ENCODE peak calls at places on chromosomes 12 and 14, in ten cellular contexts. Y is mesothelial cell of epicardium, G is HFFc6, K is WTC11, P is transverse colon, C is neural progenitor cell, Z is cardiac fibroblast, D is endothelial cell of umbilical vein, X is MCF 10A, M is PC-3. W is an unnamed sample.

GRCh38 chr12:69240625-69240984 is 1.2 kb downstream of the CPSF6 start:
- DNase-seq in Y (no peak), G (no peak), K (no peak), P (no peak), C (peak; percentile 7), Z (peak; percentile 23), D (peak; percentile 14), X (peak; percentile 27), M (no peak), W (peak; percentile 21)

GRCh38 chr14:75906680-75907280 is 75.0 kb downstream of the TGFB3 start:
- DNase-seq in Y (peak; percentile 56), G (peak; percentile 55), K (peak; percentile 67), P (peak; percentile 68), C (peak; percentile 80), Z (peak; percentile 81), D (peak; percentile 66), X (peak; percentile 69), M (peak; percentile 72), W (peak; percentile 62)

GRCh38 chr12:530308-530707 is 70.6 kb downstream of the B4GALNT3 start:
- DNase-seq in Y (no peak), G (peak; percentile 67), K (no peak), P (no peak), C (no peak), Z (no peak), D (peak; percentile 79), X (peak; percentile 70), M (no peak), W (no peak)

GRCh38 chr12:128976120-128976519 is 122.8 kb downstream of the GLT1D1 start:
- DNase-seq in Y (peak; percentile 39), G (no peak), K (peak; percentile 24), P (peak; percentile 65), C (peak; percentile 87), Z (no peak), D (no peak), X (no peak), M (peak; percentile 13), W (no peak)

GRCh38 chr14:69288956-69289705 is 29.2 kb downstream of the GALNT16 start:
- DNase-seq in Y (no peak), G (no peak), K (no peak), P (no peak), C (no peak), Z (no peak), D (no peak), X (no peak), M (no peak), W (no peak)

GRCh38 chr12:68263366-68263765 is 10.0 kb upstream of the IL22 start:
- DNase-seq in Y (no peak), G (no peak), K (no peak), P (no peak), C (no peak), Z (peak; percentile 65), D (no peak), X (no peak), M (no peak), W (no peak)

GRCh38 chr12:103075848-103076247 is 118.4 kb downstream of the ASCL1 start:
- DNase-seq in Y (no peak), G (no peak), K (no peak), P (no peak), C (no peak), Z (no peak), D (no peak), X (no peak), M (no peak), W (no peak)

GRCh38 chr14:105877645-105878044 is 351.3 kb downstream of the TMEM121 start:
- DNase-seq in Y (no peak), G (no peak), K (no peak), P (no peak), C (no peak), Z (no peak), D (no peak), X (no peak), M (no peak), W (no peak)

GRCh38 chr14:98069712-98070133 is 1202.3 kb downstream of the BCL11B start:
- DNase-seq in Y (no peak), G (peak; percentile 0), K (no peak), P (no peak), C (peak; percentile 42), Z (peak; percentile 0), D (no peak), X (peak; percentile 82), M (peak; percentile 69), W (no peak)

GRCh38 chr12:52052471-52053186 is 1.4 kb downstream of the NR4A1 start:
- DNase-seq in Y (no peak), G (no peak), K (no peak), P (peak; percentile 71), C (no peak), Z (no peak), D (no peak), X (peak; percentile 47), M (peak; percentile 42), W (no peak)

GRCh38 chr12:58540480-58541299 is 379.6 kb downstream of the LRIG3 start:
- DNase-seq in Y (peak; percentile 30), G (peak; percentile 74), K (peak; percentile 84), P (peak; percentile 61), C (peak; percentile 92), Z (peak; percentile 91), D (peak; percentile 89), X (peak; percentile 78), M (peak; percentile 92), W (no peak)

GRCh38 chr14:97851438-97851995 is 1054.3 kb downstream of the VRK1 start:
- DNase-seq in Y (no peak), G (no peak), K (no peak), P (no peak), C (no peak), Z (no peak), D (no peak), X (peak; percentile 21), M (no peak), W (no peak)

GRCh38 chr14:95490727-95491451 is 25.6 kb downstream of the SYNE3 start:
- DNase-seq in Y (no peak), G (no peak), K (no peak), P (peak; percentile 76), C (no peak), Z (no peak), D (no peak), X (no peak), M (peak; percentile 40), W (no peak)

GRCh38 chr12:120265483-120266179 is at the start of gene PXN:
- DNase-seq in Y (peak; percentile 94), G (peak; percentile 58), K (peak; percentile 88), P (peak; percentile 93), C (peak; percentile 91), Z (peak; percentile 78), D (peak; percentile 74), X (peak; percentile 72), M (peak; percentile 89), W (peak; percentile 96)
- TF ChIP-seq CTCF in Y (peak; percentile 74), G (peak; percentile 89), K (peak; percentile 78), P (peak; percentile 77), C (peak; percentile 74), Z (peak; percentile 58), D (peak; percentile 70), X (peak; percentile 84), M (peak; percentile 83), W (peak; percentile 78)

DNA sequence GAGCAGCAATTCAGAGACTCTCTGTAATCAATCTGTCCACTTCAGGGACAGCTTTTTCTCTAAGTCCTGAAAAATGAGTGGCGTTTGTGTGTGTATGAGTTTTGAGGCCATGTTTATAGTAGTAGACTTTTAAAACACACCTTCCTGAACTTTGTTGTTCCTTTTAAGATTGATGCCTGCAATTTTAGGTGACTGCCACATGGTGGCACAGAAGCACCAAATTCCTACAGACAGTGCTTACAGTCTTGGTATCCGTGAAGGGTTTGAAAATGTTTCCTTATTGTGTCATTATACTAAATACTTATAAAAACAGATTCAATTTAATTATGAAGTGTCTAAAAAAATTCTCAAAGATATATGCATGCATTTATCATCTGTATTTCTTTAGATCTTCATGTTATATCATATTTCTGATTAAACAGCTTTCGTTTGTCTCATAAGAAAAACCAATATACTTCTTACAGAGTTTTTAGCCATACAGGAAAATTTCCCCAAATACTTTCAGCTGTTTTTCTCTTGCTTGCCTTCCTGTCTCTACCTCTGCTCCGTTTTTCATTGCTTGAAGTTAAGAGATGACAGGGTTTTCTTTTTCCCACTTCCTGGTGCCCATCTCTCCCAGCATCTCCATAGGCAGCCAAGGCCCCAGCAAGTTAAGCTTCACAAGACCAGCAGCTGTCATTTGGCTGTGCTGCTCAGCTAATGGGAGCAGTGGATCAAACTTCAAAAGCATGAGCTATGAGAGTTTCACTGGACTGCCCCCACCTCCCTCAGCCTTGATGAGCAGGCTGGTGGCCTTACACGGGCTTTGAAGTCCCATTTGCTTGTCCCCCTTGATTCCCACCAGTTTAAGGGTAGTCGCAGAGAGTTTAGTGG is 259.6 kb downstream of the AKAP6 start:
- DNase-seq in Y (no peak), G (peak; percentile 56), K (peak; percentile 20), P (no peak), C (peak; percentile 65), Z (peak; percentile 83), D (peak; percentile 36), X (peak; percentile 67), M (peak; percentile 77), W (peak; percentile 36)
- TF ChIP-seq CTCF in Y (peak; percentile 52), G (peak; percentile 93), K (peak; percentile 52), P (peak; percentile 48), C (peak; percentile 93), Z (peak; percentile 82), D (peak; percentile 45), X (peak; percentile 84), M (peak; percentile 97), W (peak; percentile 48)

GRCh38 chr12:19740472-19741131 is 301.3 kb downstream of the AEBP2 start:
- DNase-seq in Y (no peak), G (no peak), K (no peak), P (no peak), C (no peak), Z (peak; percentile 40), D (no peak), X (no peak), M (no peak), W (no peak)

GRCh38 chr12:19741132-19741489 is 301.8 kb downstream of the AEBP2 start:
- DNase-seq in Y (no peak), G (no peak), K (no peak), P (no peak), C (no peak), Z (peak; percentile 29), D (no peak), X (no peak), M (no peak), W (no peak)

GRCh38 chr12:19737019-19737418 is 297.7 kb downstream of the AEBP2 start:
- DNase-seq in Y (no peak), G (no peak), K (no peak), P (no peak), C (no peak), Z (peak; percentile 32), D (peak; percentile 78), X (no peak), M (peak; percentile 3), W (no peak)

GRCh38 chr12:19744760-19745218 is 305.5 kb downstream of the AEBP2 start:
- DNase-seq in Y (no peak), G (no peak), K (no peak), P (no peak), C (no peak), Z (peak; percentile 94), D (peak; percentile 99), X (peak; percentile 37), M (no peak), W (no peak)

GRCh38 chr12:19739195-19739776 is 300.0 kb downstream of the AEBP2 start:
- DNase-seq in Y (no peak), G (peak; percentile 48), K (no peak), P (peak; percentile 16), C (peak; percentile 61), Z (peak; percentile 88), D (peak; percentile 92), X (peak; percentile 75), M (peak; percentile 71), W (peak; percentile 45)
- TF ChIP-seq CTCF in Y (peak; percentile 62), G (peak; percentile 86), K (no peak), P (peak; percentile 55), C (peak; percentile 75), Z (peak; percentile 52), D (peak; percentile 25), X (peak; percentile 57), M (peak; percentile 72), W (peak; percentile 59)

GRCh38 chr12:88947486-88948043 is 367.3 kb upstream of the KITLG start:
- DNase-seq in Y (no peak), G (no peak), K (no peak), P (no peak), C (no peak), Z (no peak), D (no peak), X (no peak), M (peak; percentile 19), W (no peak)
- TF ChIP-seq CTCF in Y (no peak), G (peak; percentile 55), K (no peak), P (no peak), C (peak; percentile 27), Z (peak; percentile 22), D (no peak), X (no peak), M (peak; percentile 62), W (no peak)